ENCODE peak calls at places on chromosomes 1 and 21, in five cellular contexts. One of them, this sample, is unnamed. For H3K4me1, the result is how much of the 10 kb centered on the place peaks cover.

GRCh38 chr1:179164494-179164893 is 65.0 kb downstream of the ABL2 start:
- DNase-seq in tibial nerve: no peak
- DNase-seq in upper lobe of right lung: no peak
- DNase-seq in right lobe of liver: no peak
- DNase-seq in cardiac muscle cell: peak
- DNase-seq in this sample: peak

GRCh38 chr1:18637962-18638817 is 7.5 kb downstream of the PAX7 start:
- DNase-seq in right lobe of liver: no peak
- DNase-seq in upper lobe of right lung: no peak
- DNase-seq in cardiac muscle cell: no peak
- DNase-seq in tibial nerve: no peak
- DNase-seq in this sample: no peak

GRCh38 chr1:229396607-229397189 is 37.2 kb downstream of the ACTA1 start:
- DNase-seq in upper lobe of right lung: no peak
- DNase-seq in tibial nerve: no peak
- DNase-seq in cardiac muscle cell: no peak
- DNase-seq in right lobe of liver: no peak
- DNase-seq in this sample: no peak

GRCh38 chr1:31939484-31940329 is 1.5 kb upstream of the PTP4A2 start:
- DNase-seq in cardiac muscle cell: peak
- DNase-seq in tibial nerve: peak
- DNase-seq in right lobe of liver: peak
- DNase-seq in upper lobe of right lung: no peak
- DNase-seq in this sample: no peak

GRCh38 chr1:223716302-223716862 is 4.0 kb downstream of the CAPN2 start:
- DNase-seq in tibial nerve: no peak
- DNase-seq in cardiac muscle cell: peak
- DNase-seq in right lobe of liver: no peak
- DNase-seq in upper lobe of right lung: no peak
- DNase-seq in this sample: no peak

GRCh38 chr1:86507935-86508582 is 38.8 kb upstream of the CLCA4 start:
- DNase-seq in upper lobe of right lung: no peak
- DNase-seq in cardiac muscle cell: peak
- DNase-seq in tibial nerve: no peak
- DNase-seq in right lobe of liver: no peak
- DNase-seq in this sample: no peak

GRCh38 chr1:203129501-203130231 is 2.1 kb downstream of the ADORA1 start:
- DNase-seq in right lobe of liver: no peak
- DNase-seq in cardiac muscle cell: no peak
- DNase-seq in tibial nerve: no peak
- DNase-seq in upper lobe of right lung: peak
- DNase-seq in this sample: no peak

GRCh38 chr1:22711071-22711470 is 432 bp downstream of the EPHB2 start:
- DNase-seq in right lobe of liver: no peak
- DNase-seq in upper lobe of right lung: no peak
- DNase-seq in cardiac muscle cell: peak
- DNase-seq in tibial nerve: no peak
- DNase-seq in this sample: no peak

GRCh38 chr1:2840036-2840809 is 38.7 kb upstream of the TTC34 start:
- DNase-seq in upper lobe of right lung: no peak
- DNase-seq in tibial nerve: no peak
- DNase-seq in right lobe of liver: no peak
- DNase-seq in cardiac muscle cell: no peak
- DNase-seq in this sample: no peak

GRCh38 chr1:9946315-9946714 is 3.0 kb downstream of the NMNAT1 start:
- DNase-seq in right lobe of liver: no peak
- DNase-seq in tibial nerve: no peak
- DNase-seq in upper lobe of right lung: no peak
- DNase-seq in cardiac muscle cell: no peak
- DNase-seq in this sample: no peak

GRCh38 chr1:102434421-102434820 is 437.7 kb upstream of the OLFM3 start:
- DNase-seq in right lobe of liver: no peak
- DNase-seq in cardiac muscle cell: peak
- DNase-seq in tibial nerve: no peak
- DNase-seq in upper lobe of right lung: no peak
- DNase-seq in this sample: peak

GRCh38 chr1:195663549-195664280 is 944.5 kb downstream of the KCNT2 start:
- DNase-seq in upper lobe of right lung: no peak
- DNase-seq in tibial nerve: no peak
- DNase-seq in cardiac muscle cell: peak
- DNase-seq in right lobe of liver: no peak
- DNase-seq in this sample: no peak

GRCh38 chr1:10941891-10942541 is 70.4 kb upstream of the TARDBP start:
- DNase-seq in upper lobe of right lung: peak
- DNase-seq in right lobe of liver: no peak
- DNase-seq in cardiac muscle cell: peak
- DNase-seq in tibial nerve: peak
- DNase-seq in this sample: no peak

GRCh38 chr1:26538480-26539412 is 9.2 kb downstream of the RPS6KA1 start:
- DNase-seq in cardiac muscle cell: peak
- DNase-seq in upper lobe of right lung: no peak
- DNase-seq in tibial nerve: no peak
- DNase-seq in right lobe of liver: no peak
- DNase-seq in this sample: no peak

GRCh38 chr1:110053557-110054428 is 16.7 kb downstream of the ALX3 start:
- DNase-seq in tibial nerve: peak
- DNase-seq in upper lobe of right lung: peak
- DNase-seq in cardiac muscle cell: peak
- DNase-seq in right lobe of liver: no peak
- DNase-seq in this sample: no peak

GRCh38 chr1:151841141-151841540 is 1.5 kb upstream of the C2CD4D start:
- DNase-seq in upper lobe of right lung: no peak
- DNase-seq in right lobe of liver: no peak
- DNase-seq in tibial nerve: no peak
- DNase-seq in cardiac muscle cell: no peak
- DNase-seq in this sample: no peak

GRCh38 chr21:38918629-38919346 is 113.1 kb downstream of the ETS2 start:
- DNase-seq in upper lobe of right lung: no peak
- DNase-seq in tibial nerve: no peak
- DNase-seq in cardiac muscle cell: no peak
- DNase-seq in right lobe of liver: no peak
- DNase-seq in this sample: no peak

GRCh38 chr1:117101334-117101733 is 20.2 kb downstream of the TRIM45 start:
- DNase-seq in upper lobe of right lung: no peak
- DNase-seq in cardiac muscle cell: no peak
- DNase-seq in tibial nerve: no peak
- DNase-seq in right lobe of liver: no peak
- DNase-seq in this sample: no peak

GRCh38 chr21:14879458-14879857 is 185.3 kb downstream of the NRIP1 start:
- DNase-seq in right lobe of liver: no peak
- DNase-seq in upper lobe of right lung: no peak
- DNase-seq in tibial nerve: no peak
- DNase-seq in cardiac muscle cell: no peak
- DNase-seq in this sample: no peak

GRCh38 chr1:34896612-34897011 is 32.8 kb downstream of the DLGAP3 start:
- DNase-seq in tibial nerve: no peak
- DNase-seq in upper lobe of right lung: no peak
- DNase-seq in right lobe of liver: no peak
- DNase-seq in cardiac muscle cell: no peak
- DNase-seq in this sample: no peak

GRCh38 chr1:35845766-35846165 is 37.2 kb upstream of the AGO1 start:
- DNase-seq in right lobe of liver: no peak
- DNase-seq in upper lobe of right lung: no peak
- DNase-seq in tibial nerve: no peak
- DNase-seq in cardiac muscle cell: peak
- DNase-seq in this sample: no peak

GRCh38 chr1:50620680-50621329 is 197.6 kb upstream of the DMRTA2 start:
- DNase-seq in tibial nerve: no peak
- DNase-seq in right lobe of liver: no peak
- DNase-seq in upper lobe of right lung: peak
- DNase-seq in cardiac muscle cell: peak
- DNase-seq in this sample: no peak

DNA sequence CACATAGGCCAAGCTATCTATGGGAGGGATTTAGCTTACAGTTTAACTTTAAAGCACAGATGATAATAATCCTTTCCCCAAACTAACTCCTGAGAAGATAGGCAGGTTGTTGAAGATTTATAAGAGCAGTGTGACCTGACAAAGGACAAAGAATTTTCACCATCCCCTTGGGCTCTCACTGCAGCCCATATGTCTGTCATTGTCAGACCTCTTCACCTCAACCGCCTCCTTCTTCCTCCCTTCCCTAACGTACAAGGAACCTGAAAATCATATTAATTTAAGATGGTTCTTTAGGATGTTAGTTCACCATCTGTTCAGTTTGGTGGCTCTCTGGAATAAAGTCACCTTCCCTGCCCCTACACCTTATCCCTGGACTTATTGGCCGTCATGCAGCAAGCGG is 5.0 kb downstream of the RNU1-2 start:
- DNase-seq in right lobe of liver: no peak
- DNase-seq in tibial nerve: no peak
- DNase-seq in cardiac muscle cell: peak
- DNase-seq in upper lobe of right lung: no peak
- DNase-seq in this sample: no peak
- H3K4me1 ChIP-seq in right lobe of liver: under half
- H3K4me1 ChIP-seq in tibial nerve: under half
- H3K4me1 ChIP-seq in cardiac muscle cell: under half
- H3K4me1 ChIP-seq in upper lobe of right lung: under half
- H3K4me1 ChIP-seq in this sample: under half

DNA sequence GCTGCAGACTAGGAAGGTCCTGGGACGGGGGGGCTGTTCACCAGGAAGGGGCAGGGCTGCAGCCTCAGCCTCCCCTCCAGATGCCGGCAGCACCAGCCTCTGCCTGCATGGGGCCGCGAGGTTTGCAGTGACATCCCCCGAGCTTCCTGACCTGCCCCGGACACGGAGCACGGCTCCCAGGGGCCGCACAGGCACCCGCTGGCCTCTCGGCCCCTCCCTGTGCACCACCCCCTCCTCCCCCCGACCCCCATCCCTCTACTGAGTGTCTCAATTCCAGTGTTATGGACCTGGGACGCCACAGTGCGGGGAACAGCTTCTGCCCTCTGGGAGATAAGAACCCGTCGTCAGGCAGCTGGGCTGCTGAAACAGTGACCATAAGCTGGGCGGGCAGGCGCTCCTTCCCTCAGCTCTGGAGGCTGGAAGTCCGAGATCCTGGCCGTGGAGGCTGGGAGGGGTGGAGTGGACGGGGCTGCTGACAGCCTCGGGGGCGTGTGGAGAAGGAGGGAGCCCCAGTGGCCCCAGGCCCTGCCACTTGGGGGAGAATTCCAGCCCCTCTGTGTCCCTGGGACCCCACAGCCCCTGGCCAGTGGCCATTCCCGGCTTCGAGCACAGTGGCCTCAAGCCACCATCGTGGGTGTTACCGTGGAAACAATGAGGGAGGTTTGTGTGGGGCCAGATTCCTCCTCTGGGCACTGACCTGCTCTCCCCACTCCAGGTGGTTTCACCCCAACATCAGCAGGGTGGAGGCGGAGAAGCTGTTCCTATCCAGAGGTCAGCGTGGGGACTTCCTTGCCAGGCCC is 11.5 kb downstream of the RNF223 start:
- DNase-seq in tibial nerve: no peak
- DNase-seq in cardiac muscle cell: peak
- DNase-seq in upper lobe of right lung: no peak
- DNase-seq in right lobe of liver: no peak
- DNase-seq in this sample: no peak
- H3K4me1 ChIP-seq in tibial nerve: half or more
- H3K4me1 ChIP-seq in cardiac muscle cell: under half
- H3K4me1 ChIP-seq in upper lobe of right lung: under half
- H3K4me1 ChIP-seq in right lobe of liver: under half
- H3K4me1 ChIP-seq in this sample: under half

GRCh38 chr1:248857749-248858095 is 1.2 kb downstream of the ZNF692 start:
- DNase-seq in tibial nerve: no peak
- DNase-seq in right lobe of liver: no peak
- DNase-seq in cardiac muscle cell: no peak
- DNase-seq in upper lobe of right lung: no peak
- DNase-seq in this sample: no peak

GRCh38 chr1:248858096-248858890 is 592 bp downstream of the ZNF692 start:
- DNase-seq in right lobe of liver: peak
- DNase-seq in upper lobe of right lung: peak
- DNase-seq in cardiac muscle cell: peak
- DNase-seq in tibial nerve: peak
- DNase-seq in this sample: no peak

GRCh38 chr1:248860007-248860406 is 1.1 kb upstream of the ZNF692 start:
- DNase-seq in cardiac muscle cell: no peak
- DNase-seq in upper lobe of right lung: no peak
- DNase-seq in right lobe of liver: no peak
- DNase-seq in tibial nerve: no peak
- DNase-seq in this sample: no peak

GRCh38 chr1:248857201-248857600 is 1.7 kb downstream of the ZNF692 start:
- DNase-seq in upper lobe of right lung: no peak
- DNase-seq in cardiac muscle cell: no peak
- DNase-seq in tibial nerve: no peak
- DNase-seq in right lobe of liver: no peak
- DNase-seq in this sample: no peak

DNA sequence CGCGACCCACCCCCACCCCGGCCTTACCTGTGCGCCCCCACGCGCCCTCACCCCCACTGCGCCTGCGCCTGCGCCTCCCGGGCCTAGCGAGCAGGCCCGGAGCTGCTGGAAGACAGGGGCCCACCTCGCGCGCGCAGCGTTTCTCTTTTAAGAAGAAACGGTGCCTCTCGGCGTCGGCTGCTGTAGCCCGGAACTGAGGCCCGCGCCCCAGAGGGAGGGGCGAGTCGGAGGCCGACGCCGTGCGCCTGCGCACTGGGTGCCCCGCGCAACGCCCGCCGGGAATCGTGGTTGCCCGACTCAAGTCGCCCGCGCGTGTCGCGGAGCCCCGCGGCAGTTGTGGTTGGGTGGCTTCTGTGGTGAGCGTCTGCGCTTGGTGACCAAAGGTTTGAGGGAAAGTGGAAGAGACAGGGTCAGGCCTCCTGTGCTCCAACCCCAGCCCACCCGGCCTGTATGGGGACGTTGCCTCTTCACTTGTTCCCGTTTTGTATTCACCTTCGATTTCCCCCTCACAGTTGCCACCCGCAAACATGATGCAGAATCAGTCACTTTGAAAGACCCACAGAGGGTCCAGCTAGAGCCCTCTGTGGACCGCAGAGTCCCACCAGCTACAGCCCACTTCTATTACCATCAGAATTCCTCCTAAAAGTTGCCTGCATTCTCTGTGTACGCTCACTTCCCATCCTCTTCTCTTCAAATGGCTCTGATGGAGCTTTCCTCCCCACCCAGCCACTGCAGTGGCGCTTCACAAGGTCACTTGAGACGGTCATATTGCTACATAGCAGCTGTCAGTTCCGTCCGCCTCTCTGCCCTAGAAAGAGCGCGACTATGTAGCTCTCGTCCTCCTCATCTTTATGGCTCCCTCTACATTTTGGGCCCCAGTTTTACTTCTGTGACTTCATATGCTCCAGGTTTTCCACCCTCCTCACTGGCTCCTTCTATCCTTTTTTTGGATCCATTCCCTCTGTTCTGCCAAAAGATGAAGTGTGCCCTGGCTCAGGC is at the start of gene ZNF692:
- DNase-seq in right lobe of liver: peak
- DNase-seq in upper lobe of right lung: peak
- DNase-seq in tibial nerve: peak
- DNase-seq in cardiac muscle cell: peak
- DNase-seq in this sample: peak
- H3K4me1 ChIP-seq in right lobe of liver: under half
- H3K4me1 ChIP-seq in upper lobe of right lung: under half
- H3K4me1 ChIP-seq in tibial nerve: under half
- H3K4me1 ChIP-seq in cardiac muscle cell: under half
- H3K4me1 ChIP-seq in this sample: under half

GRCh38 chr1:90149101-90149500 is 154.2 kb downstream of the ZNF326 start:
- DNase-seq in cardiac muscle cell: no peak
- DNase-seq in tibial nerve: no peak
- DNase-seq in upper lobe of right lung: no peak
- DNase-seq in right lobe of liver: no peak
- DNase-seq in this sample: no peak

GRCh38 chr1:90155721-90156487 is 161.0 kb downstream of the ZNF326 start:
- DNase-seq in right lobe of liver: no peak
- DNase-seq in tibial nerve: no peak
- DNase-seq in cardiac muscle cell: no peak
- DNase-seq in upper lobe of right lung: no peak
- DNase-seq in this sample: no peak

GRCh38 chr1:90154711-90155110 is 159.8 kb downstream of the ZNF326 start:
- DNase-seq in right lobe of liver: no peak
- DNase-seq in cardiac muscle cell: no peak
- DNase-seq in upper lobe of right lung: no peak
- DNase-seq in tibial nerve: no peak
- DNase-seq in this sample: no peak
- H3K4me1 ChIP-seq in right lobe of liver: under half
- H3K4me1 ChIP-seq in cardiac muscle cell: under half
- H3K4me1 ChIP-seq in upper lobe of right lung: under half
- H3K4me1 ChIP-seq in tibial nerve: under half
- H3K4me1 ChIP-seq in this sample: under half